ENCODE peak calls at places on chromosomes 1 and 21, in seven cellular contexts. C is lower lobe of right lung, X is brain microvascular endothelial cell, D is GM12865, E is cardiac muscle cell, W is AG09319, Y is heart right ventricle. S is an unnamed sample.

GRCh38 chr1:220137006-220137794 is 43.3 kb downstream of the IARS2 start:
- DNase-seq in C (no peak), X (no peak), D (no peak), E (no peak), W (no peak), Y (no peak), S (no peak)

GRCh38 chr1:74937176-74937575 is 197.0 kb upstream of the LHX8 start:
- DNase-seq in C (no peak), X (no peak), D (no peak), E (peak), W (peak), Y (no peak), S (no peak)

GRCh38 chr1:109112056-109112651 is 1.8 kb upstream of the ELAPOR1 start:
- DNase-seq in C (no peak), X (no peak), D (peak), E (no peak), W (no peak), Y (no peak), S (peak)

GRCh38 chr21:17612023-17612564 is 607 bp downstream of the BTG3 start:
- DNase-seq in C (peak), X (peak), D (peak), E (peak), W (no peak), Y (peak), S (no peak)

GRCh38 chr1:229643996-229644748 is 18.1 kb downstream of the URB2 start:
- DNase-seq in C (peak), X (no peak), D (peak), E (no peak), W (no peak), Y (no peak), S (no peak)

GRCh38 chr1:171664976-171665375 is 12.5 kb upstream of the MYOC start:
- DNase-seq in C (no peak), X (no peak), D (no peak), E (no peak), W (no peak), Y (no peak), S (no peak)

GRCh38 chr1:93670141-93670540 is 11.5 kb downstream of the BCAR3 start:
- DNase-seq in C (no peak), X (peak), D (no peak), E (no peak), W (peak), Y (no peak), S (no peak)

GRCh38 chr1:107264561-107264960 is 123.7 kb downstream of the NTNG1 start:
- DNase-seq in C (no peak), X (peak), D (no peak), E (no peak), W (no peak), Y (no peak), S (no peak)

GRCh38 chr1:940121-941026 is 16.7 kb downstream of the SAMD11 start:
- DNase-seq in C (no peak), X (peak), D (no peak), E (peak), W (peak), Y (peak), S (peak)

GRCh38 chr1:25642710-25643109 is 26.1 kb downstream of the MAN1C1 start:
- DNase-seq in C (no peak), X (peak), D (peak), E (no peak), W (peak), Y (no peak), S (no peak)

GRCh38 chr1:5227114-5227513 is 572.7 kb downstream of the AJAP1 start:
- DNase-seq in C (no peak), X (no peak), D (no peak), E (no peak), W (no peak), Y (no peak), S (no peak)

GRCh38 chr1:151710187-151710586 is 6.4 kb downstream of the CELF3 start:
- DNase-seq in C (no peak), X (peak), D (peak), E (no peak), W (no peak), Y (no peak), S (no peak)

GRCh38 chr1:18294437-18295176 is 186.1 kb upstream of the KLHDC7A start:
- DNase-seq in C (no peak), X (no peak), D (no peak), E (no peak), W (no peak), Y (no peak), S (no peak)

GRCh38 chr1:67626495-67627235 is 58.3 kb upstream of the GADD45A start:
- DNase-seq in C (no peak), X (peak), D (no peak), E (no peak), W (no peak), Y (no peak), S (no peak)

GRCh38 chr21:41848533-41848932 is 30.6 kb downstream of the PRDM15 start:
- DNase-seq in C (no peak), X (no peak), D (no peak), E (no peak), W (no peak), Y (no peak), S (no peak)

GRCh38 chr1:17665950-17666720 is 89.0 kb upstream of the ACTL8 start:
- DNase-seq in C (no peak), X (no peak), D (no peak), E (no peak), W (no peak), Y (no peak), S (no peak)

GRCh38 chr21:22710725-22711124 is 1712.5 kb downstream of the NCAM2 start:
- DNase-seq in C (no peak), X (no peak), D (no peak), E (no peak), W (no peak), Y (no peak), S (no peak)

GRCh38 chr1:117067528-117068370 is 7.6 kb downstream of the TTF2 start:
- DNase-seq in C (no peak), X (peak), D (peak), E (peak), W (no peak), Y (no peak), S (peak)
- TF ChIP-seq CTCF in C (peak), X (peak), D (peak), E (peak), W (peak), Y (peak), S (peak)

DNA sequence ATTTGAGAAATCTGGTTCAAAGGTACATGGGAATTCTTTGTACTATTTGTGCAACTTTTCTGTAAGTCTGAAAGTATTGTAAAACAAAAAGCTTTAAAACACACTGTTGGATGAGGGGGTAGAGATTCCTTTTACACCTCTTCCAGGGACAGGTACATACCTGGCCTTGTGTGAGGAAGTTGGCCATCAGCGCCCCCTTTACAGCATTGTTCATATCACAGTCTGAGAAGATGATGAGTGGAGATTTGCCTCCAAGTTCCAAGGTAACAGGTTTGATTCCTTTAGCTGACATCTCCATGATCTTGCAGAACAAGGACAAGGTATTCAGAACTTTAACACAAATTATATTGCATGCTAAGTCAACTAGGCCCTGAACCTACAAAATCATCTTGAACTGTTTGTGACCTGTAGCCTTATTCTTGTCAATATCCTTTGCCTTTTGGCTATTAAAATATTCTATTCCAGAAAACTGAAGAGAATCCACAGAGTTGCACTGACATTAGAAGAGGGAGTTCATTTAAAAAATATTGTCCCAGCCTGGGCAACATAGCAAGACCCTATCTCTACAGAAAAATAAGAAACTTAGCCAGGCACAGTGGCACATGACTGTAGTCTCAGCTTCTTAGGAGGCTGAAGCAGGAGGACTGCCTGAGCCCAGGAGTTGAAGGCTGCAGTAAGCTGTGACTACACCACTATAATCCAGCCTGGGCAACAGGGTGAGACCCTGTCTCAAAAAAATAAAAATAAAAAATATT is 18.9 kb downstream of the ALDH9A1 start:
- DNase-seq in C (no peak), X (no peak), D (no peak), E (no peak), W (no peak), Y (no peak), S (no peak)
- TF ChIP-seq CTCF in C (no peak), X (no peak), D (no peak), E (no peak), W (no peak), Y (no peak), S (no peak)

GRCh38 chr1:59431566-59432294 is 134.8 kb downstream of the FGGY start:
- DNase-seq in C (no peak), X (no peak), D (no peak), E (no peak), W (no peak), Y (no peak), S (no peak)
- TF ChIP-seq CTCF in C (no peak), X (no peak), D (no peak), E (no peak), W (peak), Y (no peak), S (no peak)

GRCh38 chr21:26491663-26492062 is 81.4 kb downstream of the CYYR1 start:
- DNase-seq in C (no peak), X (no peak), D (no peak), E (no peak), W (no peak), Y (no peak), S (no peak)

GRCh38 chr21:26487981-26488480 is 85.1 kb downstream of the CYYR1 start:
- DNase-seq in C (no peak), X (no peak), D (no peak), E (no peak), W (no peak), Y (no peak), S (no peak)

GRCh38 chr21:26490771-26491170 is 82.3 kb downstream of the CYYR1 start:
- DNase-seq in C (no peak), X (no peak), D (no peak), E (peak), W (no peak), Y (no peak), S (no peak)

GRCh38 chr21:26495283-26495849 is 77.7 kb downstream of the CYYR1 start:
- DNase-seq in C (no peak), X (no peak), D (no peak), E (no peak), W (no peak), Y (no peak), S (no peak)

GRCh38 chr21:26489781-26490180 is 83.3 kb downstream of the CYYR1 start:
- DNase-seq in C (no peak), X (no peak), D (no peak), E (no peak), W (no peak), Y (no peak), S (no peak)
- TF ChIP-seq CTCF in C (no peak), X (peak), D (no peak), E (no peak), W (no peak), Y (no peak), S (no peak)

GRCh38 chr1:245577396-245578157 is 422.8 kb downstream of the KIF26B start:
- DNase-seq in C (no peak), X (no peak), D (no peak), E (no peak), W (no peak), Y (no peak), S (no peak)

GRCh38 chr1:245578306-245578705 is 423.5 kb downstream of the KIF26B start:
- DNase-seq in C (no peak), X (no peak), D (no peak), E (no peak), W (no peak), Y (no peak), S (no peak)

GRCh38 chr1:245580651-245581050 is 425.9 kb downstream of the KIF26B start:
- DNase-seq in C (no peak), X (no peak), D (no peak), E (no peak), W (no peak), Y (no peak), S (no peak)

GRCh38 chr1:245578751-245579150 is 424.0 kb downstream of the KIF26B start:
- DNase-seq in C (no peak), X (no peak), D (no peak), E (no peak), W (no peak), Y (no peak), S (no peak)

DNA sequence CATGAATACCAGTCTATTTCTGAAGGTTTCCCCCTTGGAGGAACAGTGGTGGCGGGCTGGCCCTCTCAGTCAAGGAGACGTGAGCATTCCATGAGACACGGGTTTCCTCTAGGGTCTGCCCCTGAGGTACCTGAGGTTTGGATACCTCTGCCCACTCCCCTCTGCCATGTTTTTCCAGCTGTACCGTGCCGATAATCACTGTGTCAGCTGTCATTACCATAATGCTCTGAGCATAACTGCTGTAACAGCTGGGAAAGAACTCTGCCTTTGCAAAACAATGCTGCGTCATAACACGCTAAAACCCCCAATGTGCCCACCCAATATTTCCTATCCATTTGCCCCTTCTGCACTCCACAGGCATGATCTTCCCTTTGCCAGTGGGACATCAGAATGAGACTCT is 425.1 kb downstream of the KIF26B start:
- DNase-seq in C (no peak), X (no peak), D (no peak), E (no peak), W (no peak), Y (no peak), S (no peak)
- TF ChIP-seq CTCF in C (no peak), X (no peak), D (no peak), E (no peak), W (no peak), Y (no peak), S (no peak)